ENCODE peak calls at places on chromosomes 16 and 17, in eight cellular contexts. J is AG09309, U is thoracic aorta, W is ascending aorta, Q is psoas muscle, S is pancreas, O is tibial artery, F is uterus. H is an unnamed sample.

GRCh38 chr17:73799781-73800627 is 155.8 kb upstream of the SDK2 start:
- DNase-seq in O (no peak), J (no peak), S (no peak), Q (no peak), F (no peak), U (no peak), W (no peak), H (no peak)

GRCh38 chr17:38861399-38861843 is 7.9 kb upstream of the RPL23 start:
- DNase-seq in S (no peak), W (no peak), F (no peak), O (no peak), J (no peak), U (no peak), Q (no peak), H (no peak)

GRCh38 chr16:87410530-87410929 is 18.4 kb downstream of the MAP1LC3B start:
- DNase-seq in S (no peak), U (no peak), Q (no peak), F (no peak), O (no peak), J (no peak), W (no peak), H (no peak)

GRCh38 chr17:36778458-36778857 is 158.8 kb upstream of the LHX1 start:
- DNase-seq in J (no peak), Q (no peak), U (no peak), O (no peak), F (no peak), S (no peak), W (no peak), H (no peak)

GRCh38 chr17:54992797-54993639 is 24.5 kb downstream of the STXBP4 start:
- DNase-seq in J (peak), O (no peak), F (no peak), S (no peak), Q (no peak), U (no peak), W (no peak), H (no peak)

GRCh38 chr17:48640858-48641180 is 14.7 kb upstream of the HOXB9 start:
- DNase-seq in S (no peak), W (no peak), O (no peak), J (no peak), Q (no peak), U (no peak), F (no peak), H (no peak)

GRCh38 chr16:700684-701584 is 4.7 kb downstream of the FBXL16 start:
- DNase-seq in W (no peak), F (no peak), U (no peak), O (no peak), J (no peak), S (no peak), Q (no peak), H (no peak)

GRCh38 chr16:75114946-75115825 is 1.4 kb downstream of the LDHD start:
- DNase-seq in J (no peak), U (no peak), O (no peak), F (peak), Q (no peak), S (no peak), W (no peak), H (no peak)

GRCh38 chr17:61551255-61551742 is 39.7 kb downstream of the NACA2 start:
- DNase-seq in S (no peak), W (no peak), Q (no peak), F (no peak), U (no peak), J (no peak), O (no peak), H (peak)

GRCh38 chr17:17837380-17837821 is 615 bp upstream of the SREBF1 start:
- DNase-seq in U (no peak), W (peak), J (no peak), S (no peak), O (peak), Q (peak), F (peak), H (peak)

GRCh38 chr17:35242158-35242804 is 591 bp upstream of the SLFN5 start:
- DNase-seq in Q (peak), W (peak), J (no peak), S (peak), O (peak), U (no peak), F (peak), H (no peak)

GRCh38 chr16:81975637-81976036 is 35.6 kb downstream of the SDR42E1 start:
- DNase-seq in F (no peak), S (no peak), Q (no peak), U (no peak), O (no peak), J (no peak), W (no peak), H (no peak)

GRCh38 chr16:49305406-49305805 is 23.8 kb upstream of the CBLN1 start:
- DNase-seq in W (no peak), S (no peak), U (no peak), J (no peak), F (no peak), O (no peak), Q (no peak), H (no peak)

GRCh38 chr17:74177018-74177450 is 26.4 kb upstream of the RPL38 start:
- DNase-seq in O (no peak), U (no peak), J (no peak), F (no peak), S (no peak), Q (no peak), W (no peak), H (no peak)

GRCh38 chr16:10579575-10579964 is 828 bp downstream of the EMP2 start:
- DNase-seq in U (no peak), F (no peak), Q (no peak), W (no peak), S (no peak), O (no peak), J (no peak), H (no peak)

GRCh38 chr17:10171581-10171981 is 26.8 kb downstream of the GAS7 start:
- DNase-seq in O (no peak), W (no peak), J (no peak), F (no peak), U (no peak), S (no peak), Q (no peak), H (no peak)

GRCh38 chr16:87692176-87692575 is 73.6 kb downstream of the KLHDC4 start:
- DNase-seq in O (no peak), U (no peak), F (no peak), J (no peak), W (no peak), S (no peak), Q (no peak), H (no peak)

GRCh38 chr16:27717726-27718125 is 167.8 kb downstream of the KATNIP start:
- DNase-seq in O (no peak), W (no peak), F (no peak), Q (no peak), U (no peak), S (no peak), J (no peak), H (no peak)

GRCh38 chr17:58269557-58270291 is 11.0 kb downstream of the MPO start:
- DNase-seq in W (no peak), J (no peak), Q (no peak), O (no peak), F (no peak), S (no peak), U (no peak), H (no peak)

GRCh38 chr17:81635431-81635830 is 1.5 kb downstream of the NPLOC4 start:
- DNase-seq in O (no peak), S (peak), W (no peak), U (no peak), Q (no peak), F (no peak), J (no peak), H (no peak)

GRCh38 chr17:47733047-47733413 is at the start of gene TBX21:
- DNase-seq in F (peak), W (peak), J (no peak), O (peak), U (no peak), S (peak), Q (peak), H (no peak)

GRCh38 chr17:66711936-66712335 is 123.0 kb upstream of the CACNG5 start:
- DNase-seq in F (no peak), S (peak), W (peak), U (no peak), O (no peak), J (no peak), Q (no peak), H (no peak)

GRCh38 chr16:59878999-59879398 is 1144.9 kb upstream of the GOT2 start:
- DNase-seq in S (no peak), W (no peak), O (no peak), Q (no peak), F (no peak), J (no peak), U (no peak), H (no peak)

GRCh38 chr16:19908921-19909320 is 24.3 kb upstream of the GPRC5B start:
- DNase-seq in W (no peak), O (no peak), J (no peak), S (no peak), U (no peak), Q (no peak), F (no peak), H (no peak)

GRCh38 chr16:75227361-75228142 is 8.8 kb downstream of the CTRB1 start:
- DNase-seq in O (no peak), Q (no peak), S (peak), W (no peak), U (no peak), J (no peak), F (peak), H (no peak)

DNA sequence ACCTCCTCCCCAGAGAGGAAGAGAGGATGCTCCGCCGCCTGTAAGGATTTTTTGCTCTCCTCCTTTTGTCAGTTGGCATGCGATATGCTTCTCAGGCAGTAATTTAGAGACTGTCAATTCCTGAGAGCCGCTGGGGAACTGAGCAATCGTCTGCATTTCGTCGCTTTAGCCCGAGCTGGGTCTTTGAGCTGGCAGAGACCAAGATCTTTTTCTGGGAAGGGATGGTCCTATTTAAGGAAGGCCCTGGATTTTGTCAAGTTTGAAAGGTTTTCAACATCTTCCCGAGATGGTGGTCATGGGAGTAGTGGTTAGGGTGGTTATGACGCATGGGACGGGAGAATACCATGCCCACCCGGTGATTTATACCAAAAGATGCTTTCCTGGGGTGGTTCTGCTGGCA is 586.6 kb downstream of the MAF start:
- DNase-seq in U (no peak), S (no peak), W (no peak), Q (no peak), F (no peak), J (no peak), O (no peak), H (no peak)
- H3K4me3 ChIP-seq in U (no peak), S (no peak), W (no peak), Q (no peak), F (no peak), J (no peak), O (no peak), H (no peak)

GRCh38 chr17:69512946-69513345 is 98.4 kb downstream of the MAP2K6 start:
- DNase-seq in U (no peak), S (no peak), W (no peak), O (no peak), J (no peak), Q (no peak), F (no peak), H (no peak)
- H3K4me3 ChIP-seq in U (no peak), S (no peak), W (no peak), O (no peak), J (no peak), Q (no peak), F (no peak), H (no peak)

GRCh38 chr16:88705076-88705684 is 1.0 kb downstream of the RNF166 start:
- DNase-seq in U (no peak), O (peak), F (no peak), J (no peak), S (no peak), Q (no peak), W (no peak), H (no peak)

GRCh38 chr16:88705746-88706287 is 391 bp downstream of the RNF166 start:
- DNase-seq in O (no peak), S (no peak), Q (no peak), F (no peak), W (no peak), J (no peak), U (no peak), H (no peak)

GRCh38 chr16:88702364-88703210 is 3.6 kb downstream of the RNF166 start:
- DNase-seq in F (no peak), Q (no peak), W (no peak), J (no peak), U (no peak), S (no peak), O (no peak), H (no peak)

GRCh38 chr16:88701541-88702363 is 4.5 kb downstream of the RNF166 start:
- DNase-seq in Q (no peak), J (no peak), S (no peak), U (no peak), O (no peak), W (no peak), F (no peak), H (no peak)

DNA sequence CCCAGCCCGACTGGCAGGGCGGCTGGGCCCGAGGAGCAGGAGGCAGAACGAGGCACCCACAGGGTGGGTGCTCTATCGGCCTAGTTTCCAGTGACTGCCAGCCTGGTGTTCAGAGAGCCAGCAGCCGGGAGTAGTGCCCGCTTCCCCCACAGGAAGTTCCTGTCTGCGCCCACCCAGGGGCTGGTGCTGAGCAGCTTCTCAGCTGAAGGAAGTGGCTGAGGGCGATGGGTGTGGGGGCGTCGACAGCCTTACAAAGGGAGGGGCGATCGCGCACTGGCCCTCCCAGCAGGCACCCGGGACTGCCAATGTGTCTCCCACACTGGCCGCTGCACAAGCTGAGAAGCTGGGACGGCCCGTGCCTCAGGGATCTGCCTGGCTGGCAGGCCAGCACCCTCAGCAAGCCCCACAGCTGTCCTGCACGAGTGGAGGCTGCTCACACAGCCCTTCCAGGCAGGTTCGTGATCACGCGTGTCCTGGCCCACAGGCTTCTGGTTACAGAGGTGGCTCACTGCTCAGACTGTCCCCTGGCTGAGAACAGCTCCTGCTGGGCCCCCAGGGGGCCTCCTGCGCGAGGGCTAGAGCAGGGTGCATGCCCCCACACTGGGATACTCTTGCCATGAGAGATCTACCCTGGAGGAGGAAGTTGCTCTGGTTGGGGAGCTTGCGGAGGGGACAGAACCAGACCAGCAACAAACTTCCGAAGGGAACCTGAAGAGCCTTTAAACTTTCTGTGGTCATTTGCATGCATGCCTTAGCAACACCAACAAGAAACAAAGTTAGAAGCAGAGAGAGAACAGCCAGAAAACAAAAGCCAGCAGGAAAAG is 2.5 kb downstream of the RNF166 start:
- DNase-seq in U (no peak), J (no peak), O (no peak), W (no peak), F (no peak), S (no peak), Q (no peak), H (no peak)
- H3K4me3 ChIP-seq in U (peak), J (no peak), O (peak), W (peak), F (no peak), S (no peak), Q (peak), H (no peak)

GRCh38 chr16:17228048-17228707 is 242.6 kb downstream of the XYLT1 start:
- DNase-seq in Q (no peak), U (no peak), O (no peak), J (no peak), F (no peak), W (no peak), S (no peak), H (no peak)

GRCh38 chr16:17229131-17229530 is 241.6 kb downstream of the XYLT1 start:
- DNase-seq in J (no peak), O (no peak), S (no peak), F (no peak), U (no peak), W (no peak), Q (no peak), H (no peak)

GRCh38 chr16:17228708-17229055 is 242.1 kb downstream of the XYLT1 start:
- DNase-seq in W (no peak), Q (no peak), U (no peak), O (no peak), S (no peak), J (no peak), F (no peak), H (no peak)

GRCh38 chr16:17230932-17231581 is 239.7 kb downstream of the XYLT1 start:
- DNase-seq in O (no peak), S (no peak), U (no peak), Q (no peak), F (no peak), W (no peak), J (no peak), H (no peak)

DNA sequence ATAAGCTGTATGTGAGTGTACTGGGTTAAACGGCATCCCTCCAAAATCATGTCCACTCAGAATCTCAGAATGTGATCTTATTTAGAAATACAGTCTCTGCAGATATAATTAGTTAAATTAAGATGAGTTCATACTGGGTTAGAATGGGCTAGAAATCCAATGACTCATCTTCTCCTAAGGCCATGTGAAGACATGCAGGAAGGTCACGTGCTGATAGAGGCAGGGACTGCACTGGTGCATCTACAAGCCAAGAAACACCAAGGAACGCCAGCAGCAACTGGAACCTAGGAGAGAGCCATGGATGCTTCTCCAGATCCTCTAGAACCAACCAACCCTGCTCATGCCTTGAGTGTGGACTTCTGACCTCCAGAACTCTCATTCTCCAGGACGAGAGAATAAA is 241.0 kb downstream of the XYLT1 start:
- DNase-seq in U (no peak), Q (no peak), O (no peak), S (no peak), F (no peak), J (no peak), W (no peak), H (no peak)
- H3K4me3 ChIP-seq in U (no peak), Q (no peak), O (no peak), S (no peak), F (no peak), J (no peak), W (no peak), H (no peak)

GRCh38 chr16:30185141-30185682 is 1.8 kb downstream of the CORO1A start:
- DNase-seq in O (no peak), S (peak), U (no peak), F (peak), W (no peak), Q (peak), J (no peak), H (no peak)
- H3K4me3 ChIP-seq in O (peak), S (no peak), U (peak), F (no peak), W (peak), Q (peak), J (no peak), H (no peak)

GRCh38 chr17:7590743-7591142 is 849 bp upstream of the SOX15 start:
- DNase-seq in W (no peak), Q (no peak), O (no peak), F (no peak), U (no peak), J (no peak), S (no peak), H (no peak)

GRCh38 chr17:7588553-7589203 is 1.2 kb downstream of the SOX15 start:
- DNase-seq in U (no peak), O (no peak), F (peak), S (no peak), J (no peak), Q (no peak), W (no peak), H (no peak)

GRCh38 chr17:7589204-7589868 is 558 bp downstream of the SOX15 start:
- DNase-seq in U (no peak), Q (peak), O (peak), F (peak), W (peak), J (peak), S (peak), H (no peak)

GRCh38 chr17:7591596-7591995 is 1.7 kb upstream of the SOX15 start:
- DNase-seq in O (no peak), U (no peak), F (no peak), S (no peak), W (no peak), J (no peak), Q (no peak), H (no peak)

DNA sequence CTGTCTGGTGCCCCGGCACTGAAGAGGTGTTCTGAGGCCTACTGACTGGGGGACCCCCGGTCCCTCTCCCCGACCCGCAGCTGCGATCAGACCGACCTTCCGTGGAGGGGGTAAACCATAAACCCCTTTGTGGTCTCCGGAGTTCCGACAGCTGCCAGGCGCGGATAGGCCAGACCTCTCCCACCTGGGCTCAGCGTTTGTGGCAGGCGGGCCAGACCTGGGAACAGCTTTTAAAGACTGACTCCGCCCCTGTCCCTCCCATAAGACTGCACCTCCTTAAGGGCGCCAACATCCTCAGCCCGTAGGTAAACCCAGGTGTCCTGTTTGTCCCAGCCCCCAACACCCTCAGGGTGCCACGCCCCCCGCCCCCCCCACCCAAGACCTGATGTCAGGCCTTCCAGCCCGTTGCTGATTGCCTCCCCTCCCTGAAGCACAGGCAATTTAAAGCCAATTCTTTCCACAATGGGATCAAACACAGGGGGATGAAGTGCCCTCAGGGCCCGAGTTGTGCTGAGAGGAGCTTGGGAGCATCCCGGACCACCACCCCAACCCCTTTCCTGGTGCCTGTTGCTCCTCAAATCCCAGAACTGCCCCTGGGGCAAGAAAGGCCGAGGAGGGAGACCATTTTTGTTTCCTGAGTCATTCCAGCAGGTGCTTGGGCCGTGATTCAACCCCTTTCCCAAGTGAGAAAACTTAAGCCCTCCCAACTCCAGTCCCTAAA is at the start of gene SOX15:
- DNase-seq in F (no peak), W (no peak), S (no peak), O (no peak), J (no peak), U (no peak), Q (no peak), H (no peak)
- H3K4me3 ChIP-seq in F (peak), W (peak), S (no peak), O (peak), J (peak), U (peak), Q (peak), H (peak)

DNA sequence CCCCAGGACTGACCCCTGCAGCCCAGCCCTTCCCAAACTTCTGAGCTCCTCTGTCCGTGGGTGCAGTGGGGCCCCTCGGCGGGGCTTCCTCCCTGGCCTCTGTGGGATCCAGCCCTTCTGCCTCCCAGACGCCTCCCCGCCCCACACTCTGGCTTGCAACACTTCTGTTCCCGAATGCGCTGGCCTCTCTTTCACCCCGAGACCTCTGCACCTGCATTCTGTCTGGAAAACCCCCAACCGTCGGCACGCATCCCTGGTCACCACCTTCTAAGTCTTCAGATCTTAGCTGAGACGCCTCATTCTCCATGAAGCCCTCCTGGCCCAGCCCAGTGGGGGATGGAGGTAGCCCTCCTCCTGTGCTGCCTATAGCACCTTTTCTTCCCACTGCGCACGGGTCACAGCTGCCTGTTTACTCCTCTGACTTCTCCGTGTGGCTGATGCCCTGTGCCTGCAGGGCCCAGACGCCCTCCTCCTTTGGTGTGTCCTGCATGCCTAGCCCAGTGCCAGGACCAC is 26.4 kb downstream of the TMEM235 start:
- DNase-seq in F (no peak), J (no peak), S (no peak), W (no peak), Q (no peak), U (no peak), O (no peak), H (no peak)
- H3K4me3 ChIP-seq in F (no peak), J (no peak), S (no peak), W (no peak), Q (no peak), U (no peak), O (no peak), H (no peak)

H was measured in skeletal muscle cell.